ENCODE peak calls at places on chromosomes 12 and 14, in ten cellular contexts. Z is naive B cell; W is hepatocyte; N is frontal cortex; Y is SW480; C is Right ventricle myocardium superior; Q is H7; H is activated CD4-positive, alpha-beta T cell treated with anti-CD3 and anti-CD28 coated beads for 24 hours; S is activated T-helper 1 cell treated with Interleukin-2 at 50 U/mL for 16 hours; A is A549. E is an unnamed sample.

GRCh38 chr12:2628401-2628800 is 166.4 kb upstream of the FKBP4 start:
- DNase-seq in A (no peak), W (no peak), N (no peak), H (no peak), Y (no peak), Z (no peak), S (no peak), Q (no peak), C (no peak), E (no peak)

GRCh38 chr14:21234112-21234511 is 35.1 kb downstream of the HNRNPC start:
- DNase-seq in Y (no peak), Q (no peak), H (no peak), N (no peak), Z (no peak), S (no peak), W (no peak), A (no peak), C (no peak), E (no peak)

GRCh38 chr12:57724936-57725740 is 13.4 kb downstream of the AGAP2 start:
- DNase-seq in W (peak), S (no peak), Q (no peak), Z (no peak), N (no peak), C (no peak), A (no peak), H (no peak), Y (no peak), E (no peak)

GRCh38 chr12:28622416-28622815 is 432.2 kb downstream of the CCDC91 start:
- DNase-seq in Q (no peak), C (no peak), Y (no peak), N (no peak), Z (no peak), S (no peak), A (no peak), W (no peak), H (no peak), E (no peak)

GRCh38 chr14:105196228-105196960 is 15.3 kb upstream of the NUDT14 start:
- DNase-seq in A (no peak), S (no peak), Y (no peak), Z (no peak), W (no peak), N (no peak), H (no peak), C (peak), Q (peak), E (no peak)

GRCh38 chr12:10121278-10121677 is 8.7 kb downstream of the CLEC7A start:
- DNase-seq in C (no peak), A (no peak), Z (no peak), N (no peak), H (no peak), Q (no peak), W (no peak), S (no peak), Y (no peak), E (no peak)

GRCh38 chr12:114661245-114661644 is 22.7 kb downstream of the TBX3 start:
- DNase-seq in Z (no peak), H (no peak), C (no peak), A (no peak), W (no peak), S (no peak), Q (no peak), N (no peak), Y (no peak), E (no peak)

GRCh38 chr14:103825103-103825502 is 22.3 kb downstream of the PPP1R13B start:
- DNase-seq in Y (no peak), C (no peak), S (no peak), Q (no peak), Z (no peak), H (no peak), N (no peak), W (no peak), A (no peak), E (no peak)

GRCh38 chr14:68787235-68787727 is 5.6 kb downstream of the ZFP36L1 start:
- DNase-seq in S (no peak), Q (peak), A (no peak), C (no peak), Y (peak), N (no peak), Z (no peak), H (no peak), W (peak), E (no peak)

GRCh38 chr14:92439551-92440344 is 73.8 kb upstream of the RIN3 start:
- DNase-seq in W (no peak), Q (no peak), H (no peak), Z (peak), C (peak), S (no peak), A (no peak), Y (no peak), N (no peak), E (no peak)